ENCODE peak calls at places on chromosomes 1 and 21, in eight cellular contexts. J is fibroblast of gingiva; G is stimulated activated naive CD4-positive, alpha-beta T cell; O is A172; U is neural crest cell; H is heart left ventricle; S is T-helper 17 cell; D is SK-N-MC. N is an unnamed sample.

GRCh38 chr1:40132383-40133121 is 28.6 kb upstream of the RLF start:
- DNase-seq in U (no peak), H (no peak), O (no peak), G (no peak), S (no peak), J (no peak), D (no peak), N (no peak)

GRCh38 chr21:41813226-41813625 is 46.4 kb upstream of the RIPK4 start:
- DNase-seq in S (no peak), H (no peak), J (no peak), G (no peak), O (no peak), D (no peak), U (no peak), N (no peak)

GRCh38 chr1:224502459-224503160 is 68.0 kb upstream of the WDR26 start:
- DNase-seq in U (no peak), G (no peak), D (no peak), H (no peak), S (no peak), J (no peak), O (peak; percentile 61), N (no peak)

GRCh38 chr1:228141871-228142615 is 2.0 kb downstream of the GUK1 start:
- DNase-seq in H (no peak), S (no peak), O (peak; percentile 90), U (no peak), J (no peak), G (no peak), D (no peak), N (no peak)

GRCh38 chr1:110164951-110165350 is 14.7 kb downstream of the SLC6A17 start:
- DNase-seq in J (no peak), O (no peak), D (no peak), H (no peak), S (no peak), U (no peak), G (no peak), N (no peak)

GRCh38 chr1:191913234-191913948 is 244.9 kb upstream of the RGS18 start:
- DNase-seq in O (no peak), J (no peak), S (no peak), H (no peak), G (no peak), U (no peak), D (no peak), N (no peak)

GRCh38 chr1:26786437-26787380 is 1.0 kb upstream of the PIGV start:
- DNase-seq in S (no peak), D (no peak), U (peak; percentile 32), J (peak; percentile 80), G (peak; percentile 42), H (peak; percentile 74), O (peak; percentile 82), N (peak; percentile 71)

GRCh38 chr1:177092001-177092400 is 72.5 kb downstream of the ASTN1 start:
- DNase-seq in J (no peak), H (no peak), U (no peak), G (no peak), D (no peak), S (no peak), O (no peak), N (no peak)

GRCh38 chr21:33063907-33064622 is 5.9 kb upstream of the OLIG1 start:
- DNase-seq in G (no peak), J (no peak), H (no peak), U (no peak), S (no peak), D (no peak), O (no peak), N (no peak)

GRCh38 chr1:3187415-3188149 is 118.6 kb downstream of the PRDM16 start:
- DNase-seq in U (no peak), H (no peak), S (no peak), G (no peak), J (no peak), O (no peak), D (no peak), N (no peak)

GRCh38 chr1:43664369-43664768 is 14.4 kb downstream of the KDM4A start:
- DNase-seq in S (no peak), H (no peak), O (no peak), D (no peak), U (no peak), J (no peak), G (no peak), N (no peak)

GRCh38 chr1:23827717-23828116 is 2.5 kb upstream of the HMGCL start:
- DNase-seq in U (no peak), S (no peak), J (no peak), O (no peak), D (no peak), H (no peak), G (no peak), N (no peak)

GRCh38 chr1:182552527-182552926 is 36.5 kb downstream of the RNASEL start:
- DNase-seq in J (no peak), H (no peak), U (no peak), D (no peak), G (no peak), O (no peak), S (no peak), N (no peak)

GRCh38 chr21:27734146-27734545 is 767.3 kb upstream of the ADAMTS5 start:
- DNase-seq in O (peak; percentile 35), U (no peak), H (no peak), D (no peak), S (no peak), J (peak; percentile 84), G (no peak), N (no peak)

GRCh38 chr21:45986316-45987051 is 4.9 kb downstream of the COL6A1 start:
- DNase-seq in G (no peak), O (no peak), H (peak; percentile 16), J (no peak), D (no peak), S (no peak), U (no peak), N (no peak)

GRCh38 chr1:226723640-226724532 is 15.2 kb downstream of the ITPKB start:
- DNase-seq in H (peak; percentile 59), J (peak; percentile 63), U (peak; percentile 31), O (peak; percentile 57), G (no peak), S (no peak), D (no peak), N (no peak)

GRCh38 chr1:189859385-189859977 is 618.2 kb downstream of the BRINP3 start:
- DNase-seq in J (no peak), S (no peak), G (no peak), H (no peak), O (peak; percentile 16), U (no peak), D (no peak), N (peak; percentile 17)

GRCh38 chr21:38859852-38860251 is 54.1 kb downstream of the ETS2 start:
- DNase-seq in H (no peak), S (no peak), O (peak; percentile 49), D (no peak), U (no peak), J (no peak), G (no peak), N (no peak)